ENCODE peak calls at places on chromosomes 2 and 18, in ten cellular contexts. B is neural crest cell; R is cardiac muscle cell; W is fibroblast of mammary gland; S is stimulated activated CD4-positive, alpha-beta T cell treated with anti-CD3 and anti-CD28 coated beads, TNF-alpha, amount 100 ng/mL, for 4 hours; H is fibroblast of villous mesenchyme; V is CD8-positive, alpha-beta memory T cell; F is stimulated activated naive B cell treated with anti-CD40 and anti-IgM and Interleukin-4, amounts not matched to agents 10 μg/mL and 1 μg/mL and 100 μg/mL, for 72 hours; E is SIG-M5; L is NCI-H1092 treated with DMSO at 0.1 percent for 48 hours. C is an unnamed sample.

GRCh38 chr18:55856191-55856590 is 268.2 kb upstream of the TCF4 start:
- DNase-seq in B (no peak), R (peak), W (peak), S (no peak), H (peak), V (no peak), F (no peak), E (no peak), L (no peak), C (no peak)

GRCh38 chr2:234958746-234959395 is 7.1 kb downstream of the SH3BP4 start:
- DNase-seq in B (no peak), R (no peak), W (no peak), S (no peak), H (no peak), V (no peak), F (no peak), E (no peak), L (no peak), C (no peak)

GRCh38 chr18:26206488-26206887 is 19.8 kb upstream of the TAF4B start:
- DNase-seq in B (no peak), R (no peak), W (no peak), S (no peak), H (no peak), V (no peak), F (no peak), E (no peak), L (no peak), C (no peak)

GRCh38 chr2:172623249-172623965 is 67.5 kb downstream of the PDK1 start:
- DNase-seq in B (no peak), R (peak), W (peak), S (no peak), H (peak), V (no peak), F (no peak), E (no peak), L (no peak), C (no peak)

GRCh38 chr2:184793196-184793595 is 194.9 kb downstream of the ZNF804A start:
- DNase-seq in B (no peak), R (no peak), W (peak), S (no peak), H (peak), V (no peak), F (no peak), E (no peak), L (no peak), C (no peak)

GRCh38 chr2:3334392-3334791 is 43.2 kb downstream of the EIPR1 start:
- DNase-seq in B (no peak), R (no peak), W (peak), S (no peak), H (peak), V (no peak), F (no peak), E (no peak), L (no peak), C (no peak)

GRCh38 chr2:204862809-204863208 is 317.5 kb downstream of the PARD3B start:
- DNase-seq in B (no peak), R (no peak), W (no peak), S (no peak), H (no peak), V (no peak), F (no peak), E (no peak), L (no peak), C (no peak)

GRCh38 chr2:233801357-233802131 is 23.4 kb downstream of the MROH2A start:
- DNase-seq in B (no peak), R (peak), W (peak), S (no peak), H (peak), V (no peak), F (no peak), E (no peak), L (no peak), C (no peak)

GRCh38 chr2:24903527-24904103 is 16.4 kb downstream of the ADCY3 start:
- DNase-seq in B (no peak), R (no peak), W (no peak), S (no peak), H (no peak), V (no peak), F (no peak), E (no peak), L (no peak), C (no peak)

GRCh38 chr2:157221394-157221988 is 36.0 kb upstream of the GALNT5 start:
- DNase-seq in B (no peak), R (no peak), W (peak), S (no peak), H (no peak), V (no peak), F (no peak), E (no peak), L (no peak), C (no peak)

GRCh38 chr2:236352761-236353593 is 88.8 kb upstream of the ASB18 start:
- DNase-seq in B (no peak), R (peak), W (peak), S (no peak), H (peak), V (no peak), F (no peak), E (no peak), L (peak), C (no peak)

GRCh38 chr2:120254178-120254577 is 1.5 kb downstream of the RALB start:
- DNase-seq in B (no peak), R (no peak), W (no peak), S (no peak), H (no peak), V (no peak), F (no peak), E (no peak), L (no peak), C (no peak)

GRCh38 chr2:8303322-8303832 is 378.5 kb upstream of the ID2 start:
- DNase-seq in B (no peak), R (no peak), W (no peak), S (peak), H (no peak), V (peak), F (peak), E (peak), L (no peak), C (peak)

GRCh38 chr2:158722266-158723105 is 72.6 kb upstream of the DAPL1 start:
- DNase-seq in B (no peak), R (no peak), W (no peak), S (no peak), H (no peak), V (no peak), F (no peak), E (no peak), L (no peak), C (no peak)

GRCh38 chr2:130825231-130825971 is 11.3 kb upstream of the ARHGEF4 start:
- DNase-seq in B (peak), R (no peak), W (no peak), S (no peak), H (no peak), V (no peak), F (no peak), E (no peak), L (peak), C (no peak)

GRCh38 chr2:73085691-73086090 is 14.2 kb upstream of the SFXN5 start:
- DNase-seq in B (peak), R (peak), W (peak), S (peak), H (peak), V (peak), F (peak), E (no peak), L (peak), C (peak)

GRCh38 chr2:41912766-41913165 is 135.1 kb upstream of the PKDCC start:
- DNase-seq in B (no peak), R (no peak), W (no peak), S (no peak), H (no peak), V (no peak), F (no peak), E (no peak), L (no peak), C (no peak)

GRCh38 chr18:49691177-49691608 is 122.1 kb downstream of the ACAA2 start:
- DNase-seq in B (no peak), R (peak), W (peak), S (no peak), H (peak), V (no peak), F (no peak), E (no peak), L (no peak), C (no peak)

GRCh38 chr18:62325806-62326645 is 916 bp downstream of the TNFRSF11A start:
- DNase-seq in B (peak), R (no peak), W (peak), S (no peak), H (no peak), V (no peak), F (no peak), E (no peak), L (peak), C (no peak)

GRCh38 chr2:42171396-42171971 is 2.3 kb downstream of the EML4 start:
- DNase-seq in B (no peak), R (no peak), W (no peak), S (no peak), H (peak), V (no peak), F (no peak), E (no peak), L (no peak), C (no peak)

GRCh38 chr2:112880696-112881095 is 30.3 kb upstream of the IL37 start:
- DNase-seq in B (no peak), R (peak), W (peak), S (no peak), H (peak), V (no peak), F (peak), E (no peak), L (no peak), C (no peak)

GRCh38 chr2:120741514-120742448 is 6.1 kb downstream of the GLI2 start:
- DNase-seq in B (peak), R (peak), W (no peak), S (no peak), H (peak), V (no peak), F (no peak), E (no peak), L (no peak), C (no peak)

GRCh38 chr2:60882971-60883753 is 1.8 kb downstream of the REL start:
- DNase-seq in B (no peak), R (peak), W (peak), S (no peak), H (peak), V (peak), F (peak), E (peak), L (no peak), C (no peak)

GRCh38 chr18:46042571-46043123 is 29.4 kb downstream of the PSTPIP2 start:
- DNase-seq in B (no peak), R (peak), W (peak), S (no peak), H (peak), V (no peak), F (no peak), E (no peak), L (no peak), C (no peak)

GRCh38 chr2:168731002-168731401 is 71.4 kb upstream of the NOSTRIN start:
- DNase-seq in B (no peak), R (no peak), W (no peak), S (no peak), H (no peak), V (no peak), F (no peak), E (no peak), L (no peak), C (no peak)

GRCh38 chr18:35244671-35245070 is 3.8 kb downstream of the ZNF397 start:
- DNase-seq in B (no peak), R (no peak), W (no peak), S (no peak), H (no peak), V (no peak), F (no peak), E (no peak), L (no peak), C (no peak)

GRCh38 chr2:192657364-192657763 is 462.6 kb upstream of the TMEFF2 start:
- DNase-seq in B (no peak), R (no peak), W (no peak), S (no peak), H (no peak), V (no peak), F (no peak), E (no peak), L (no peak), C (no peak)

GRCh38 chr2:14255135-14255820 is 377.2 kb upstream of the LRATD1 start:
- DNase-seq in B (no peak), R (no peak), W (no peak), S (no peak), H (no peak), V (no peak), F (no peak), E (no peak), L (no peak), C (no peak)

GRCh38 chr2:211093743-211094303 is 537.4 kb downstream of the CPS1 start:
- DNase-seq in B (no peak), R (no peak), W (peak), S (no peak), H (no peak), V (no peak), F (no peak), E (no peak), L (no peak), C (no peak)

GRCh38 chr18:59718108-59719057 is 21.2 kb upstream of the CCBE1 start:
- DNase-seq in B (no peak), R (peak), W (peak), S (no peak), H (peak), V (no peak), F (no peak), E (no peak), L (no peak), C (no peak)

GRCh38 chr18:79305976-79306375 is 89.8 kb upstream of the NFATC1 start:
- DNase-seq in B (no peak), R (no peak), W (no peak), S (no peak), H (no peak), V (no peak), F (no peak), E (no peak), L (no peak), C (no peak)